ENCODE peak calls at places on chromosomes 1 and 21, in six cellular contexts. I is NT2/D1, T is PC-3, N is tibial nerve, D is A673, A is thoracic aorta. U is an unnamed sample.

GRCh38 chr1:172917972-172918371 is 132.8 kb downstream of the TNFSF18 start:
- DNase-seq in D (peak; percentile 58), A (no peak), T (peak; percentile 100), N (no peak), I (no peak), U (no peak)

GRCh38 chr1:87942165-87942564 is 613.5 kb downstream of the LMO4 start:
- DNase-seq in N (peak; percentile 17), A (no peak), I (no peak), D (no peak), T (no peak), U (no peak)

GRCh38 chr1:110509655-110510054 is 9.3 kb downstream of the KCNA10 start:
- DNase-seq in T (no peak), N (no peak), D (no peak), A (no peak), I (no peak), U (no peak)

GRCh38 chr1:3491291-3492246 is 37.1 kb downstream of the ARHGEF16 start:
- DNase-seq in N (peak; percentile 63), D (peak; percentile 79), A (peak; percentile 19), T (peak; percentile 90), I (no peak), U (peak; percentile 21)

GRCh38 chr1:99279525-99279924 is 15.2 kb downstream of the PLPPR4 start:
- DNase-seq in I (no peak), A (no peak), T (no peak), N (no peak), D (no peak), U (no peak)

GRCh38 chr1:37763791-37764741 is 854 bp downstream of the EPHA10 start:
- DNase-seq in A (no peak), T (no peak), D (peak; percentile 63), N (no peak), I (peak; percentile 76), U (peak; percentile 46)

GRCh38 chr1:179016694-179017382 is 8.9 kb upstream of the FAM20B start:
- DNase-seq in D (peak; percentile 56), T (peak; percentile 93), I (no peak), A (peak; percentile 59), N (peak; percentile 88), U (peak; percentile 63)

GRCh38 chr1:18400347-18401102 is 80.2 kb upstream of the KLHDC7A start:
- DNase-seq in I (no peak), N (no peak), D (no peak), T (no peak), A (no peak), U (no peak)

GRCh38 chr1:201841265-201841912 is 12.4 kb downstream of the IPO9 start:
- DNase-seq in A (no peak), N (no peak), I (no peak), D (no peak), T (no peak), U (no peak)

GRCh38 chr1:7636801-7637526 is 134.1 kb upstream of the VAMP3 start:
- DNase-seq in T (no peak), D (no peak), I (no peak), N (no peak), A (no peak), U (no peak)

GRCh38 chr1:7640350-7640749 is 130.7 kb upstream of the VAMP3 start:
- DNase-seq in I (no peak), D (no peak), N (no peak), A (no peak), T (no peak), U (no peak)

GRCh38 chr1:7639435-7640131 is 131.5 kb upstream of the VAMP3 start:
- DNase-seq in I (no peak), N (no peak), A (no peak), T (no peak), D (no peak), U (no peak)

GRCh38 chr1:7640920-7641319 is 130.2 kb upstream of the VAMP3 start:
- DNase-seq in D (no peak), N (no peak), T (no peak), I (no peak), A (no peak), U (no peak)

DNA sequence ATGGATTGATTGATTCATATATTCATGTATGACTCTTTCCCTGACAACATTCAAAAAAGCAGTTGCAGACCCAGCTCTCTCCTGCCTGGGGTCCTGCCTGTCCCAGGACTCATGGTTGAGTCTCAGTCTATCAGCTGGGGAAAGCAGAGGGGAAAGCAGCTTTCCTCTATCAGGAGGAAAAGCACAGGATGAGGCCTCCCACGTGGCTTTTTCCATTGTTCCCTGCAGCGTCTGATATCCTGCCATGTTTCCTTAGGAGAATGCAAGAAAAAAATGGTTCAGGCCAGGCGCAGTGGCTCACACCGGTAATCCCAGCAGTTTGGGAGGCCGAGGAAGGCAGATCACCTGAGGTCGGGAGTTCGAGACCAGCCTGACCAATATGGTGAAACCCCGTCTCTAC is 133.0 kb upstream of the VAMP3 start:
- DNase-seq in N (no peak), T (no peak), D (no peak), A (no peak), I (no peak), U (no peak)
- H3K27me3 ChIP-seq in N (no peaks in the 10 kb centered on the region), T (peaks cover 53% of the 10 kb centered on the region), D (no peaks in the 10 kb centered on the region), A (no peaks in the 10 kb centered on the region), I (no peaks in the 10 kb centered on the region), U (no peaks in the 10 kb centered on the region)

DNA sequence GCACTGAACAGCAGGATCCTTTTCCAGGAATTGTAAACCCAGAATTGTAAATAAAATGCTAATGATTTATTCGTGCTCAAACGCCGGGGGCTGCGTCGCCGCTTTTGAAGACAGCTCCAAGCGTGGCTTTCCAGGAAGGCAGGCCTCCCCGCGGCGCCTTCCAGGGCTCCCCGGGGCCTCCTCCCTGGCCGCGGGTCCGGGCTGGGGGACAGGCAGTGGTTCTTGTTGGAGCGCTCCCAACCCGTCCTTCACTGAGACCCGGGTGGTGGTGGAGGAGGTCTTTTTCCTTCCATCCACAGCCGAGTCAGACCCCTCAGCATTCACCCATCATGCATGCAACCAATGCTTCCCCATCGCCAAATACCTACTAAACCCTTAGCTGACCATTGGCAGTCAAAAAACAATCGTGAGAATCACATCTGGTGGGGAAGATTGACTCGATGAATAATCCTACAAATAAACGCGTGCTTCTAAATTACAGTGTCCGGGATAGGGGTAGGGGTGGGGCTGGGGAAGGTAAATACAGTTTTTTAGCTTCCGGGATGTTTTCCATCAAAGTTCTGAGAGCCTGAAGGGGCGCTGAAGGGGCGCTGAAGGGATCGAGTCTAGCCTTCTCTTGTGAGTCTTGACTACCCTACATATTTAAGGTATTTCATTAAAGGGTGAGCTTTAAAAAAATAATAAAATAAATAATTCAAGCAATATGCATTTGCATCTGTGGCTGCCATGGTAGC is 40.7 kb downstream of the RRAGC start:
- DNase-seq in A (no peak), N (no peak), I (no peak), D (peak; percentile 35), T (no peak), U (no peak)
- H3K27me3 ChIP-seq in A (peaks cover 9% of the 10 kb centered on the region), N (no peaks in the 10 kb centered on the region), I (peaks cover 34% of the 10 kb centered on the region), D (no peaks in the 10 kb centered on the region), T (peaks cover 87% of the 10 kb centered on the region), U (no peaks in the 10 kb centered on the region)

GRCh38 chr1:4584471-4584870 is 69.9 kb upstream of the AJAP1 start:
- DNase-seq in A (no peak), T (no peak), I (no peak), D (peak; percentile 14), N (no peak), U (no peak)
- H3K27me3 ChIP-seq in A (no peaks in the 10 kb centered on the region), T (peaks cover 52% of the 10 kb centered on the region), I (no peaks in the 10 kb centered on the region), D (no peaks in the 10 kb centered on the region), N (no peaks in the 10 kb centered on the region), U (no peaks in the 10 kb centered on the region)

GRCh38 chr21:43985690-43986251 is 26.3 kb upstream of the TRAPPC10 start:
- DNase-seq in D (no peak), N (no peak), A (no peak), I (no peak), T (no peak), U (no peak)
- H3K27me3 ChIP-seq in D (no peaks in the 10 kb centered on the region), N (no peaks in the 10 kb centered on the region), A (no peaks in the 10 kb centered on the region), I (peaks cover 10% of the 10 kb centered on the region), T (no peaks in the 10 kb centered on the region), U (no peaks in the 10 kb centered on the region)

DNA sequence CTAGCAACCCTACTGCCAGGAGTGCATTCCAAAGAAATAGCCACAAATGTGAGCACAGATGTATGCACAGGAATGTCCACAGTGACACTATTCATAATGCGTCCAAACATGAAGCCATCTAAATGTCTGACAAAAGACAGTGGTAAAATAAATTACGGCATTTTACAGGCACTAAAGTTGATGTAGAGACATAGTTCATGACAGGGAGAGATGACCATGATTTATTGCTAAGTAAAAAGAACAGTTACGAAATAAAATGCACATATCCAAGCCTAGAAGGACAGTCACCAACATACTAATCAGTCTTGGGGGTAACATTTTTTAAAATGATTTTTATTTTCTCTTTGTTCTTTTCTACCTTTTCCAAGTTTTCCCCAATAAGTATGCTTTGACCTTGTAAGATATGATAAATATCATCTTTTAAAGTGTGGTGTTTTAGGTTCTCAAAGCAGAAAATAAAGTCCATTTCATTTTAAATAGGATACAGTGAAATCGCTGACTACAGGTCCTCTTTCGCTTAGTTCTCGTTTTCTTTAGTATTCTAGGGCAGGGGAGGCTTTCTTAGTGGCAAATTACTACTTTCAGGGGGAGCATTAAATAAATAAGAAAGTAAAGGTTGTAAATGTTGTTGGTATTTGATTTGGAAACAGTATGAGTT is 21.2 kb downstream of the CD247 start:
- DNase-seq in I (no peak), T (no peak), A (no peak), N (no peak), D (no peak), U (no peak)
- H3K27me3 ChIP-seq in I (no peaks in the 10 kb centered on the region), T (peaks cover 94% of the 10 kb centered on the region), A (no peaks in the 10 kb centered on the region), N (no peaks in the 10 kb centered on the region), D (peaks cover 26% of the 10 kb centered on the region), U (peaks cover 12% of the 10 kb centered on the region)

DNA sequence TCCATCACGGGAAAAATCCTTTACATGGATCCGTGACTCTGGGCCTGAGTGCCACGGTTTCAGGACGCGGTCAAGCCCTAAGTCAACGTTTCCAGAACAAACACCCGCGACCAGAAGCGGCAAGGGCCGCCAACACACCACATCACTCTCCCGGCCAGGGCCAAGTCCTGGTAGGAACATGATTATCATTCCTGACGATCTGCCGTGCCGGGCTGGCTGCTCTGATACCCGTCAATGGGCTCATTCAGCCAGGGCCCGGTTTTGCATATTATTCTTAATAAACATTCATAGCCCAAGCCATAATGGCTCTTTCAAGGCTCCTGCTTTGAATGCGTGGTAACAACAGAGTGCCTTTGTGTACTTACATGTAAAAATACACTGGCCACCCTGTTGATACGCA is 44.6 kb upstream of the SIM2 start:
- DNase-seq in N (no peak), I (no peak), D (no peak), T (no peak), A (no peak), U (no peak)
- H3K27me3 ChIP-seq in N (no peaks in the 10 kb centered on the region), I (no peaks in the 10 kb centered on the region), D (no peaks in the 10 kb centered on the region), T (no peaks in the 10 kb centered on the region), A (no peaks in the 10 kb centered on the region), U (no peaks in the 10 kb centered on the region)

GRCh38 chr1:175569117-175569743 is 174.2 kb downstream of the TNR start:
- DNase-seq in N (no peak), I (no peak), T (no peak), A (no peak), D (no peak), U (no peak)
- H3K27me3 ChIP-seq in N (no peaks in the 10 kb centered on the region), I (no peaks in the 10 kb centered on the region), T (peaks cover 21% of the 10 kb centered on the region), A (no peaks in the 10 kb centered on the region), D (no peaks in the 10 kb centered on the region), U (no peaks in the 10 kb centered on the region)

GRCh38 chr1:22203335-22203734 is 60.4 kb upstream of the WNT4 start:
- DNase-seq in D (no peak), T (no peak), I (no peak), A (no peak), N (no peak), U (no peak)
- H3K27me3 ChIP-seq in D (peaks cover 47% of the 10 kb centered on the region), T (peaks cover 6% of the 10 kb centered on the region), I (peaks cover 3% of the 10 kb centered on the region), A (peaks cover under 1% of the 10 kb centered on the region), N (no peaks in the 10 kb centered on the region), U (peaks cover 2% of the 10 kb centered on the region)